ENCODE peak calls at places on chromosomes 6 and 20, in ten cellular contexts. P is transverse colon; J is uterus; Z is CD8-positive, alpha-beta memory T cell; H is small intestine; N is CD8-positive, alpha-beta T cell; O is neural progenitor cell; F is heart left ventricle; K is AG04450; R is sigmoid colon. I is an unnamed sample.
A peak's percentile ranks its signal among the peaks of the same experiment; 100 is the strongest.

GRCh38 chr20:63976980-63977391 is 2.5 kb downstream of the SAMD10 start:
- DNase-seq in Z (peak; percentile 46), F (peak; percentile 16), R (peak; percentile 57), J (no peak), K (no peak), O (no peak), P (no peak), N (no peak), H (no peak), I (peak; percentile 79)

GRCh38 chr6:111764238-111765182 is 108.7 kb downstream of the FYN start:
- DNase-seq in J (no peak), H (peak; percentile 71), P (peak; percentile 49), K (no peak), F (no peak), Z (peak; percentile 84), O (peak; percentile 56), R (no peak), N (peak; percentile 74), I (peak; percentile 86)

GRCh38 chr6:166277892-166278578 is 30.2 kb downstream of the PRR18 start:
- DNase-seq in N (no peak), K (no peak), P (no peak), R (no peak), O (no peak), H (no peak), J (no peak), F (no peak), Z (no peak), I (no peak)

GRCh38 chr20:53926428-53927028 is 143.9 kb downstream of the BCAS1 start:
- DNase-seq in O (no peak), J (no peak), F (no peak), Z (no peak), N (no peak), H (peak; percentile 79), R (no peak), K (no peak), P (peak; percentile 52), I (no peak)

GRCh38 chr20:63284544-63284949 is 8.4 kb upstream of the COL20A1 start:
- DNase-seq in O (no peak), F (no peak), R (no peak), Z (no peak), J (no peak), H (no peak), P (no peak), K (no peak), N (no peak), I (no peak)

GRCh38 chr20:44856442-44856841 is 29.1 kb upstream of the YWHAB start:
- DNase-seq in P (no peak), O (no peak), R (no peak), H (peak; percentile 77), F (no peak), Z (no peak), J (no peak), K (no peak), N (no peak), I (no peak)

GRCh38 chr6:152975204-152975915 is 7.5 kb downstream of the FBXO5 start:
- DNase-seq in H (peak; percentile 46), Z (no peak), K (no peak), P (no peak), R (no peak), F (no peak), J (no peak), N (no peak), O (no peak), I (no peak)

GRCh38 chr20:47578543-47578942 is 76.9 kb downstream of the NCOA3 start:
- DNase-seq in R (no peak), Z (no peak), F (no peak), P (no peak), H (no peak), N (no peak), O (no peak), K (no peak), J (no peak), I (no peak)

GRCh38 chr6:118391086-118391485 is 157.0 kb upstream of the PLN start:
- DNase-seq in O (no peak), K (no peak), P (no peak), H (no peak), R (no peak), Z (no peak), J (no peak), F (no peak), N (no peak), I (no peak)

GRCh38 chr6:167532410-167533294 is 207.8 kb downstream of the TTLL2 start:
- DNase-seq in J (no peak), Z (no peak), R (no peak), F (no peak), P (no peak), N (no peak), K (no peak), O (no peak), H (no peak), I (no peak)

GRCh38 chr6:167529684-167530335 is 204.9 kb downstream of the TTLL2 start:
- DNase-seq in N (no peak), R (no peak), Z (no peak), F (no peak), J (no peak), K (no peak), H (no peak), P (no peak), O (no peak), I (no peak)

GRCh38 chr6:167537816-167538215 is 212.9 kb downstream of the TTLL2 start:
- DNase-seq in H (no peak), P (no peak), O (no peak), N (no peak), J (no peak), K (no peak), Z (no peak), R (no peak), F (no peak), I (no peak)

GRCh38 chr6:167530960-167531359 is 206.1 kb downstream of the TTLL2 start:
- DNase-seq in H (no peak), K (no peak), F (no peak), N (no peak), Z (no peak), R (no peak), P (no peak), J (no peak), O (no peak), I (no peak)

GRCh38 chr6:167533851-167534250 is 209.0 kb downstream of the TTLL2 start:
- DNase-seq in K (no peak), P (no peak), N (no peak), H (peak; percentile 54), J (no peak), R (no peak), F (no peak), O (no peak), Z (no peak), I (no peak)
- H3K4me3 ChIP-seq in K (no peak overlapping the region), P (no peak overlapping the region), N (no peak overlapping the region), H (no peak overlapping the region), J (no peak overlapping the region), R (no peak overlapping the region), F (no peak overlapping the region), O (no peak overlapping the region), Z (no peak overlapping the region), I (no peak overlapping the region)

DNA sequence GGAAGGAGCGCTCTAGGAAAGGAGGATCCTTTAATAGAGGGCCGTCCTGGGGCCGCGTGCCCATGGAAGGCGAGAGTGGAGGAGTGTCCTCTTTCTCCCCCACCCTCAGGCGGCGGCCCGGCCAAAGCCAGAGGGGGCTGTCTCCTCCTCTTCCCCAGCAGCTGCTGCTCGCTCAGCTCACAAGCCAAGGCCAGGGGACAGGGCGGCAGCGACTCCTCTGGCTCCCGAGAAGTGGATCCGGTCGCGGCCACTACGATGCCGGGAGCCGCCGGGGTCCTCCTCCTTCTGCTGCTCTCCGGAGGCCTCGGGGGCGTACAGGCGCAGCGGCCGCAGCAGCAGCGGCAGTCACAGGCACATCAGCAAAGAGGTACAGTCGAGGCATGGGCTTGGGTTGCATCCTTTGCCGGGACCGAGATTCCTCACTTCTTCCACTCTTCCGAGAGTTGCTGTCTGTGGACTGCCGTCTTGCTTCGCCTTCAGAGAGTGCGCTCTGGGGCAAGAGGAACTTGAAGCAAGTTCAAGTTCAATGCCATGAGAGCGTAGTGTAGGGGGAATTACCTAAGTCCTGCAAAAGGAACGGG is at the start of gene LAMA2:
- DNase-seq in J (peak; percentile 83), Z (no peak), N (no peak), F (peak; percentile 89), R (peak; percentile 92), K (peak; percentile 29), P (peak; percentile 41), O (peak; percentile 84), H (peak; percentile 5), I (peak; percentile 75)
- H3K27ac ChIP-seq in J (peak within 1 kb of the TSS; percentile 80), Z (no peak within 1 kb of the TSS), N (no peak within 1 kb of the TSS), F (peak within 1 kb of the TSS; percentile 76), R (peak within 1 kb of the TSS; percentile 78), K (peak within 1 kb of the TSS; percentile 79), P (peak within 1 kb of the TSS; percentile 60), O (no peak within 1 kb of the TSS), H (peak within 1 kb of the TSS; percentile 47), I (no peak within 1 kb of the TSS)

GRCh38 chr20:49318430-49319203 is 40.8 kb upstream of the ZNFX1 start:
- DNase-seq in F (no peak), K (no peak), J (no peak), Z (peak; percentile 60), P (no peak), H (no peak), R (no peak), O (peak; percentile 57), N (peak; percentile 65), I (peak; percentile 81)
- H3K4me3 ChIP-seq in F (peak overlapping the region; percentile 47), K (no peak overlapping the region), J (peak overlapping the region; percentile 12), Z (peak overlapping the region; percentile 49), P (no peak overlapping the region), H (peak overlapping the region; percentile 35), R (no peak overlapping the region), O (peak overlapping the region; percentile 52), N (peak overlapping the region; percentile 66), I (peak overlapping the region; percentile 40)

GRCh38 chr6:53587291-53587690 is 42.4 kb upstream of the GCLC start:
- DNase-seq in O (no peak), K (no peak), R (no peak), J (no peak), Z (no peak), N (no peak), F (no peak), H (no peak), P (no peak), I (no peak)

GRCh38 chr6:53591873-53592272 is 47.0 kb upstream of the GCLC start:
- DNase-seq in N (no peak), Z (no peak), P (no peak), F (no peak), H (no peak), O (no peak), R (no peak), J (no peak), K (no peak), I (no peak)

GRCh38 chr6:53598584-53598983 is 53.7 kb upstream of the GCLC start:
- DNase-seq in Z (no peak), J (no peak), H (no peak), O (peak; percentile 3), F (no peak), R (no peak), K (no peak), P (no peak), N (no peak), I (no peak)

GRCh38 chr6:53588816-53589509 is 44.1 kb upstream of the GCLC start:
- DNase-seq in P (no peak), K (no peak), Z (no peak), H (peak; percentile 48), J (no peak), N (no peak), O (no peak), F (no peak), R (no peak), I (no peak)

DNA sequence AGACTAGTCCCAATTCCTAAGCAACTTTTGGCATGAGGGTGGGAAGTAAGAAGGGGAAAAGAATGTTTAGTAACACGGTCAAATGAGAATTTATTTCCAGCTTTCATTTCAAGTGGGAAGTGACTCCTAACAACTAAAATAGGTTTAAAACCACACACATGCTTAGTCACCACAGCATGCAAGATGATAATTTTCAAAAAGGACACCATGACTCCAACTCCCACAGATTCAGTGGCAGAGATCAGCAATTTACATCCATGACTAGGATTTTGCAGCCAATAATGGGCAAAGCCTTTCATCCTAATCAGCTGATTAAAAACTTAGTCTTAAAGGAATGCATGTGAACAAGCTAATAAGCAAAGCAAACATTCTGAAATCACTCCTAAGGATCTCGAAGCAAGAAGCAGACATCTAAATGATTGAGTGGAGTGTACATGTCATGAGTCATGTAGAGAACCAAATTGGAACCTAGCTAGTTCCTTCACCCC is 48.1 kb upstream of the GCLC start:
- DNase-seq in P (no peak), R (no peak), Z (no peak), H (no peak), K (peak; percentile 2), F (no peak), N (no peak), O (no peak), J (no peak), I (no peak)
- H3K27ac ChIP-seq in P (no peak overlapping the region), R (no peak overlapping the region), Z (no peak overlapping the region), H (no peak overlapping the region), K (no peak overlapping the region), F (no peak overlapping the region), N (no peak overlapping the region), O (no peak overlapping the region), J (no peak overlapping the region), I (no peak overlapping the region)

I was measured in spleen.